ENCODE peak calls at places on chromosome 7, in four cellular contexts. T is upper lobe of right lung, I is PC-9, F is psoas muscle. G is an unnamed sample.

GRCh38 chr7:134752006-134752760 is 27.3 kb upstream of the CALD1 start:
- DNase-seq in T (no peak), I (no peak), F (no peak), G (peak)

GRCh38 chr7:151061241-151062110 is 2.1 kb downstream of the SLC4A2 start:
- DNase-seq in T (peak), I (no peak), F (no peak), G (no peak)

GRCh38 chr7:132121987-132122386 is 454.3 kb downstream of the PLXNA4 start:
- DNase-seq in T (no peak), I (no peak), F (no peak), G (no peak)

GRCh38 chr7:157854066-157854891 is 517.5 kb downstream of the DNAJB6 start:
- DNase-seq in T (peak), I (no peak), F (peak), G (no peak)

GRCh38 chr7:104230606-104231005 is 22.8 kb upstream of the ORC5 start:
- DNase-seq in T (no peak), I (no peak), F (no peak), G (no peak)

GRCh38 chr7:20596653-20597052 is 18.8 kb upstream of the ABCB5 start:
- DNase-seq in T (no peak), I (no peak), F (no peak), G (peak)

GRCh38 chr7:80392229-80393169 is 119.4 kb downstream of the GNAT3 start:
- DNase-seq in T (no peak), I (peak), F (no peak), G (peak)

GRCh38 chr7:127578036-127578684 is 7.2 kb downstream of the GCC1 start:
- DNase-seq in T (no peak), I (no peak), F (no peak), G (no peak)

GRCh38 chr7:47228386-47229014 is 353.4 kb downstream of the TNS3 start:
- DNase-seq in T (no peak), I (no peak), F (no peak), G (peak)

GRCh38 chr7:27961255-27961654 is 219.3 kb downstream of the JAZF1 start:
- DNase-seq in T (no peak), I (peak), F (no peak), G (peak)

GRCh38 chr7:67105382-67105781 is 108.7 kb downstream of the TYW1 start:
- DNase-seq in T (no peak), I (no peak), F (no peak), G (no peak)

GRCh38 chr7:141201145-141201885 is 127.5 kb downstream of the TMEM178B start:
- DNase-seq in T (no peak), I (no peak), F (no peak), G (no peak)

GRCh38 chr7:107007004-107007891 is 37.3 kb upstream of the PRKAR2B start:
- DNase-seq in T (no peak), I (no peak), F (no peak), G (no peak)

GRCh38 chr7:30182186-30182585 is 47.4 kb downstream of the MTURN start:
- DNase-seq in T (no peak), I (no peak), F (no peak), G (no peak)

GRCh38 chr7:131072505-131073091 is 255.1 kb upstream of the MKLN1 start:
- DNase-seq in T (no peak), I (no peak), F (no peak), G (no peak)

GRCh38 chr7:136868496-136869005 is at the start of gene CHRM2:
- DNase-seq in T (no peak), I (no peak), F (no peak), G (no peak)

GRCh38 chr7:139451638-139452037 is 31.8 kb downstream of the KLRG2 start:
- DNase-seq in T (no peak), I (no peak), F (no peak), G (no peak)

GRCh38 chr7:43152696-43153095 is 40.2 kb downstream of the HECW1 start:
- DNase-seq in T (no peak), I (no peak), F (no peak), G (no peak)

GRCh38 chr7:1024331-1024761 is 20.0 kb upstream of the GPR146 start:
- DNase-seq in T (no peak), I (no peak), F (peak), G (no peak)

GRCh38 chr7:1026721-1027151 is 17.6 kb upstream of the GPR146 start:
- DNase-seq in T (no peak), I (no peak), F (peak), G (no peak)

GRCh38 chr7:1025747-1026581 is 18.4 kb upstream of the GPR146 start:
- DNase-seq in T (no peak), I (no peak), F (peak), G (no peak)

GRCh38 chr7:1022801-1023465 is 21.4 kb upstream of the GPR146 start:
- DNase-seq in T (no peak), I (no peak), F (no peak), G (no peak)

DNA sequence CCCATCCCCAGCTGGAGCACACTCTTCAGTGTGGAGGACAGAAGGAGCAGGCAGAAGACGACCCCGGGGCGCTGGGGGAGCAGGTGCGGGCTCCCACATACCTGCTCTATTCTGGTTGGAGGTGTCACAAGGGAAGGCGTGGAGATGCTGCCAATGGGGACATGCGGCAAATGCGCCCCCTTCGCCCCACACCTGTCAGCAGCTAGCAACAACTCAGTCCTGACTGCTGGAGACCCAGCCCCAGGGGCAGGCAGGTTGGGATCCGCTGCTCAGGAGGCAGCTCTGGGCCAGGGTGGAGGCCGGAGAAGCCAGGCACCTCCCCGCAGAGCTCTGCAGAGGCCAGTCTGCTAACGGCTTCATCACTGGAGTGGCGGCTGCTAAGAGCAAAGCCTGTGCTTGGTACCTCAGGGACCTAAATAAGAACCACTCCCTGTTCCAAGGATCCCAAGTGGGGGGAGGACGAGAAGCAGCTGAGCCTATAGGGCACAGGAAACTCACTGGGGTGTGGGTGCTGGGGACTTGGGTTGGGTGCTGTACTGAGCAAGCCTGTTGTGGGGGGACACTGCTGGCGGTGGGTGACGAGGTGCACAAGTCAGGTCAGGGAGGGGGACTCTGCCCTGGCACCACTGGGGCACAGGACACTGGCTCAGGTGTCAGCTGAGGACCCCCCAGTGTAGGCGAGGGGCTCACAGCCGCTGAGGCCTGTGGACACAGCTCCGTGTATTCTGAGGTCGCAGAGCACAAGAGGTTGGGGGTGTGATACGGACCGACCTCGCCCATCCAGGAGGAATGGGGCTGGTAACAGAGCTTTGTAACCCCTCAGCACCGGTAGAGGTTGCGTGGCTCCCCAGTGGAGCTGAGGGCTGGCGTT is 19.2 kb upstream of the GPR146 start:
- DNase-seq in T (no peak), I (no peak), F (peak), G (no peak)
- H3K27ac ChIP-seq in T (no peak), I (no peak), F (no peak), G (peak)

GRCh38 chr7:46015107-46015868 is 94.2 kb upstream of the IGFBP3 start:
- DNase-seq in T (no peak), I (no peak), F (peak), G (no peak)
- TF ChIP-seq CTCF in T (no peak), I (no peak), F (no peak), G (no peak)

GRCh38 chr7:128708824-128709223 is 30.3 kb upstream of the CALU start:
- DNase-seq in T (no peak), I (no peak), F (no peak), G (no peak)
- H3K27ac ChIP-seq in T (no peak), I (no peak), F (no peak), G (no peak)

GRCh38 chr7:76512941-76513816 is 2.8 kb downstream of the UPK3B start:
- DNase-seq in T (no peak), I (peak), F (peak), G (no peak)
- TF ChIP-seq CTCF in T (no peak), I (peak), F (peak), G (peak)

GRCh38 chr7:56046728-56047445 is 4.4 kb downstream of the PSPH start:
- DNase-seq in T (peak), I (no peak), F (no peak), G (no peak)

GRCh38 chr7:56048245-56048644 is 3.0 kb downstream of the PSPH start:
- DNase-seq in T (peak), I (no peak), F (no peak), G (no peak)

GRCh38 chr7:56040691-56041090 is 10.6 kb downstream of the PSPH start:
- DNase-seq in T (no peak), I (no peak), F (no peak), G (no peak)

GRCh38 chr7:56051053-56051338 is 248 bp downstream of the PSPH start:
- DNase-seq in T (no peak), I (no peak), F (no peak), G (no peak)

DNA sequence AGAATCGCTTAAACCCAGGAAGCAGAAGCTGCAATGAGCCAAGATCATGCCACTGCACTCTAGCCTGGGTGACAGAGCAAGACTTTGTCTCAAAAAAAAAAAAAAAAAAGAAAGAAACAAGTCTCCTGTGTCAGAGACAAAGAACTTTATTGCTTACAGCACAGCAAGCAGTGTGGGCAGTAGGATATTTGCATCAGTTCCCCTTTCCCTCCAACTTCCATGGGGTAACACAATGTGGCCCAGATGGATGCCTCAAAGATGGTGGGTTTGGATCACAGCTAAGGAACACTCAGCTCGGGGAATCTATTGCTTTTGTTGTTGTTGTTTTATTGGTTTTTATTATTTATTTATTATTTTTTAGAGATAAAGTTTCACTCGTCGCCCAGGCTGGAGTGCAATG is 5.4 kb downstream of the PSPH start:
- DNase-seq in T (no peak), I (no peak), F (no peak), G (no peak)
- H3K27ac ChIP-seq in T (no peak), I (no peak), F (no peak), G (peak)

GRCh38 chr7:6106140-6106904 is 75.1 kb downstream of the ANKRD61 start:
- DNase-seq in T (peak), I (no peak), F (no peak), G (no peak)
- TF ChIP-seq CTCF in T (peak), I (no peak), F (peak), G (peak)

DNA sequence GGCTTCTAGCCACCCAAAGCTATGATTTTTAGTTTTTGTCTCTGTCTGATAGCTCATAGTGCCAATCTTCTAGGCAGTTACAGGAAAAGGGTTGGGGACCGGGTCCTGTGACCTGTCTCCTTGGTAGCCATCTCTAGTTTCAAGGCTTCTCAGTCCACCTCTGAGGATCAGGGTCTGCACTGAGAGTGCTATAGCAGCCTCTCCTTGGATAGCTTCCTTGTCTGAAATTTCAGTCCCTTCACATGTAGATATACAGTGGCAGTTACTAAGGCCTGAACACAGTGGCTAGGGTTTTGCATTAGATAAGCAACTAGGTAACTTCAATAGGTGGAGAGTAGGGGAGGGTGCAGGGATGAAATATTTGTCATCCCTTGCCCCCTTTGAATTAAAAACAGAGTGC is 321.3 kb downstream of the SEMA3D start:
- DNase-seq in T (no peak), I (no peak), F (no peak), G (no peak)
- H3K27ac ChIP-seq in T (no peak), I (no peak), F (no peak), G (no peak)

DNA sequence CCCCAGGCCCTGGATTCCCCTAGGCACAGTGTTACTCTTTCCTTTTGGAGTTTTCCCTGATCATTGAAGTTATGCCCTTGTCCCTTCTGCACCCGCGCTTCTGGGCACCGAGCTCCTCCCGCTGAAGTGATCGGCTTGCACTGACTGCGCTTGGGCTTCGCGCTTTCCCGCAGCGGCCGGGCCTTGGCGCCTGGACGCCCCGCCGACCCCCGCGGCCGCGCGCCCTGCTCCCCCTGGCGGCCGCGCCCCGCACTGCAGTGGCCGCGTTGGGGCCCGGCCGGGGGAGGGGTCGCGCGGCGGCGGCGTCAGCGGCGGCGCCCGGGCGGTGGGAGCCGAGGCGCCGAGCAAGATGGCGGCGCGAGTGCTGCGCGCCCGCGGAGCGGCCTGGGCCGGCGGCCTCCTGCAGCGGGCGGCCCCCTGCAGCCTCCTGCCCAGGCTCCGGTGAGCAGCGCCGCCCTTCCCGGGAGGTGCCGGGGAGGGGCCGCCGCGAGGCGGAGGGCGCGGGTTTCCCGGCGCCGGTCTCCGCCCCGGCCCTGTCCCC is at the start of gene NIPSNAP2:
- DNase-seq in T (no peak), I (peak), F (peak), G (peak)
- TF ChIP-seq CTCF in T (peak), I (peak), F (peak), G (peak)

GRCh38 chr7:2824678-2825461 is 19.2 kb downstream of the GNA12 start:
- DNase-seq in T (no peak), I (no peak), F (no peak), G (no peak)

GRCh38 chr7:2821842-2822507 is 22.1 kb downstream of the GNA12 start:
- DNase-seq in T (no peak), I (peak), F (no peak), G (peak)

GRCh38 chr7:2821161-2821841 is 22.8 kb downstream of the GNA12 start:
- DNase-seq in T (no peak), I (peak), F (no peak), G (peak)

GRCh38 chr7:2824026-2824677 is 20.0 kb downstream of the GNA12 start:
- DNase-seq in T (no peak), I (no peak), F (no peak), G (no peak)

DNA sequence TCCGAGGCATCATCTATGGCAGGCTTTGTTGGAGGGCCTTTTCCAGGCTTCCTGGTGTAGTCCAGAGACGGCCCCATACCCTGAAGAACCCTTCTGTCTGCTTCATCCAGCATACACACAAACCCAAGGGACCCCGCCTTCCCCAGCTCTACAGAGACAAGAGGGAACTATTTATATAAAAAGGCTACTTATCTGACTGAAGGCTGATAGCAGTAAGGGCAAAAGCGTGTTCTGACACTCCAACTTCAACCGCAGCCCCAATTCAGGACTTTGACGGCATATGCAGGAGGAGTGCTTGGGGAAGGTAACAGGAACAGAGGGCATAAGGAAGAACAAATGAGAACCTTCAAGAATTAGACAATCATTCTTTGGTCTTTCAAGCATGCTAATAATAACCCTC is 21.0 kb downstream of the GNA12 start:
- DNase-seq in T (no peak), I (no peak), F (no peak), G (no peak)
- H3K27ac ChIP-seq in T (peak), I (peak), F (no peak), G (peak)